ENCODE peak calls at places on chromosomes 3 and 15, in ten cellular contexts. One of them, this sample, is unnamed.
A peak's percentile ranks its signal among the peaks of the same experiment; 100 is the strongest.

GRCh38 chr15:64912379-64912778 is 677 bp downstream of the ANKDD1A start:
- DNase-seq in bronchial epithelial cell: no peak
- DNase-seq in body of pancreas: no peak
- DNase-seq in GM23338: no peak
- DNase-seq in mammary epithelial cell: no peak
- DNase-seq in IMR-90: no peak
- DNase-seq in PC-9: no peak
- DNase-seq in hepatocyte: no peak
- DNase-seq in SK-N-SH: peak; percentile 49
- DNase-seq in heart right ventricle: no peak
- DNase-seq in this sample: no peak

GRCh38 chr3:38157117-38157516 is 8.2 kb upstream of the OXSR1 start:
- DNase-seq in PC-9: no peak
- DNase-seq in mammary epithelial cell: no peak
- DNase-seq in body of pancreas: no peak
- DNase-seq in IMR-90: no peak
- DNase-seq in bronchial epithelial cell: no peak
- DNase-seq in heart right ventricle: no peak
- DNase-seq in GM23338: no peak
- DNase-seq in hepatocyte: no peak
- DNase-seq in SK-N-SH: no peak
- DNase-seq in this sample: no peak

GRCh38 chr3:70990190-70990589 is 593.3 kb downstream of the FOXP1 start:
- DNase-seq in heart right ventricle: no peak
- DNase-seq in SK-N-SH: no peak
- DNase-seq in mammary epithelial cell: no peak
- DNase-seq in GM23338: no peak
- DNase-seq in hepatocyte: no peak
- DNase-seq in IMR-90: no peak
- DNase-seq in PC-9: no peak
- DNase-seq in bronchial epithelial cell: no peak
- DNase-seq in body of pancreas: no peak
- DNase-seq in this sample: no peak

GRCh38 chr15:65374831-65375401 is 2.9 kb downstream of the IGDCC3 start:
- DNase-seq in PC-9: peak; percentile 39
- DNase-seq in GM23338: no peak
- DNase-seq in mammary epithelial cell: no peak
- DNase-seq in heart right ventricle: no peak
- DNase-seq in IMR-90: peak; percentile 31
- DNase-seq in SK-N-SH: no peak
- DNase-seq in body of pancreas: no peak
- DNase-seq in bronchial epithelial cell: no peak
- DNase-seq in hepatocyte: no peak
- DNase-seq in this sample: no peak

GRCh38 chr3:167396075-167396474 is 16.0 kb upstream of the ZBBX start:
- DNase-seq in mammary epithelial cell: no peak
- DNase-seq in body of pancreas: no peak
- DNase-seq in hepatocyte: no peak
- DNase-seq in SK-N-SH: no peak
- DNase-seq in IMR-90: no peak
- DNase-seq in heart right ventricle: no peak
- DNase-seq in PC-9: no peak
- DNase-seq in bronchial epithelial cell: no peak
- DNase-seq in GM23338: peak; percentile 34
- DNase-seq in this sample: no peak

GRCh38 chr3:62597481-62597880 is 224.1 kb upstream of the FEZF2 start:
- DNase-seq in heart right ventricle: no peak
- DNase-seq in mammary epithelial cell: no peak
- DNase-seq in bronchial epithelial cell: no peak
- DNase-seq in hepatocyte: no peak
- DNase-seq in PC-9: no peak
- DNase-seq in SK-N-SH: no peak
- DNase-seq in GM23338: no peak
- DNase-seq in body of pancreas: no peak
- DNase-seq in IMR-90: no peak
- DNase-seq in this sample: no peak

GRCh38 chr3:170709046-170709445 is 123.2 kb upstream of the SLC7A14 start:
- DNase-seq in mammary epithelial cell: peak; percentile 61
- DNase-seq in body of pancreas: peak; percentile 10
- DNase-seq in IMR-90: peak; percentile 96
- DNase-seq in heart right ventricle: no peak
- DNase-seq in SK-N-SH: no peak
- DNase-seq in hepatocyte: peak; percentile 14
- DNase-seq in bronchial epithelial cell: peak; percentile 81
- DNase-seq in GM23338: no peak
- DNase-seq in PC-9: no peak
- DNase-seq in this sample: peak; percentile 85

GRCh38 chr3:149581681-149582349 is 76.0 kb downstream of the WWTR1 start:
- DNase-seq in GM23338: no peak
- DNase-seq in bronchial epithelial cell: peak; percentile 94
- DNase-seq in PC-9: peak; percentile 97
- DNase-seq in SK-N-SH: no peak
- DNase-seq in mammary epithelial cell: peak; percentile 98
- DNase-seq in hepatocyte: peak; percentile 57
- DNase-seq in body of pancreas: peak; percentile 27
- DNase-seq in IMR-90: peak; percentile 89
- DNase-seq in heart right ventricle: no peak
- DNase-seq in this sample: peak; percentile 46

GRCh38 chr3:111904376-111905241 is 45.5 kb downstream of the PHLDB2 start:
- DNase-seq in IMR-90: peak; percentile 92
- DNase-seq in hepatocyte: peak; percentile 26
- DNase-seq in SK-N-SH: no peak
- DNase-seq in bronchial epithelial cell: peak; percentile 99
- DNase-seq in mammary epithelial cell: peak; percentile 89
- DNase-seq in body of pancreas: no peak
- DNase-seq in GM23338: no peak
- DNase-seq in heart right ventricle: no peak
- DNase-seq in PC-9: peak; percentile 99
- DNase-seq in this sample: peak; percentile 94

GRCh38 chr3:41296556-41296955 is 97.3 kb downstream of the CTNNB1 start:
- DNase-seq in IMR-90: no peak
- DNase-seq in heart right ventricle: no peak
- DNase-seq in PC-9: no peak
- DNase-seq in mammary epithelial cell: no peak
- DNase-seq in GM23338: no peak
- DNase-seq in body of pancreas: no peak
- DNase-seq in bronchial epithelial cell: no peak
- DNase-seq in hepatocyte: no peak
- DNase-seq in SK-N-SH: no peak
- DNase-seq in this sample: no peak

GRCh38 chr15:81880833-81881232 is 165.0 kb downstream of the MEX3B start:
- DNase-seq in mammary epithelial cell: peak; percentile 6
- DNase-seq in bronchial epithelial cell: no peak
- DNase-seq in GM23338: no peak
- DNase-seq in PC-9: no peak
- DNase-seq in IMR-90: peak; percentile 65
- DNase-seq in SK-N-SH: no peak
- DNase-seq in body of pancreas: no peak
- DNase-seq in hepatocyte: no peak
- DNase-seq in heart right ventricle: no peak
- DNase-seq in this sample: no peak

GRCh38 chr3:103991461-103992115 is 1375.1 kb upstream of the ALCAM start:
- DNase-seq in heart right ventricle: no peak
- DNase-seq in body of pancreas: no peak
- DNase-seq in bronchial epithelial cell: peak; percentile 16
- DNase-seq in hepatocyte: no peak
- DNase-seq in IMR-90: no peak
- DNase-seq in mammary epithelial cell: no peak
- DNase-seq in PC-9: no peak
- DNase-seq in SK-N-SH: no peak
- DNase-seq in GM23338: peak; percentile 75
- DNase-seq in this sample: no peak
- TF ChIP-seq CTCF in heart right ventricle: no peak
- TF ChIP-seq CTCF in body of pancreas: no peak
- TF ChIP-seq CTCF in bronchial epithelial cell: peak; percentile 55
- TF ChIP-seq CTCF in hepatocyte: peak; percentile 34
- TF ChIP-seq CTCF in IMR-90: peak; percentile 31
- TF ChIP-seq CTCF in mammary epithelial cell: peak; percentile 65
- TF ChIP-seq CTCF in PC-9: peak; percentile 75
- TF ChIP-seq CTCF in SK-N-SH: peak; percentile 66
- TF ChIP-seq CTCF in GM23338: peak; percentile 96
- TF ChIP-seq CTCF in this sample: no peak

GRCh38 chr3:65975031-65975430 is 63.7 kb downstream of the MAGI1 start:
- DNase-seq in IMR-90: no peak
- DNase-seq in mammary epithelial cell: no peak
- DNase-seq in SK-N-SH: no peak
- DNase-seq in PC-9: no peak
- DNase-seq in GM23338: no peak
- DNase-seq in heart right ventricle: no peak
- DNase-seq in body of pancreas: no peak
- DNase-seq in hepatocyte: no peak
- DNase-seq in bronchial epithelial cell: no peak
- DNase-seq in this sample: no peak

GRCh38 chr3:65978116-65978515 is 60.6 kb downstream of the MAGI1 start:
- DNase-seq in bronchial epithelial cell: no peak
- DNase-seq in PC-9: no peak
- DNase-seq in heart right ventricle: no peak
- DNase-seq in SK-N-SH: no peak
- DNase-seq in hepatocyte: no peak
- DNase-seq in GM23338: no peak
- DNase-seq in mammary epithelial cell: no peak
- DNase-seq in IMR-90: no peak
- DNase-seq in body of pancreas: no peak
- DNase-seq in this sample: no peak

GRCh38 chr3:65971281-65972252 is 67.2 kb downstream of the MAGI1 start:
- DNase-seq in IMR-90: no peak
- DNase-seq in body of pancreas: no peak
- DNase-seq in hepatocyte: peak; percentile 34
- DNase-seq in SK-N-SH: no peak
- DNase-seq in bronchial epithelial cell: no peak
- DNase-seq in heart right ventricle: no peak
- DNase-seq in GM23338: no peak
- DNase-seq in mammary epithelial cell: no peak
- DNase-seq in PC-9: no peak
- DNase-seq in this sample: no peak

GRCh38 chr3:65972765-65973164 is 66.0 kb downstream of the MAGI1 start:
- DNase-seq in mammary epithelial cell: no peak
- DNase-seq in heart right ventricle: no peak
- DNase-seq in PC-9: no peak
- DNase-seq in hepatocyte: no peak
- DNase-seq in SK-N-SH: no peak
- DNase-seq in IMR-90: no peak
- DNase-seq in bronchial epithelial cell: no peak
- DNase-seq in GM23338: peak; percentile 45
- DNase-seq in body of pancreas: no peak
- DNase-seq in this sample: no peak

DNA sequence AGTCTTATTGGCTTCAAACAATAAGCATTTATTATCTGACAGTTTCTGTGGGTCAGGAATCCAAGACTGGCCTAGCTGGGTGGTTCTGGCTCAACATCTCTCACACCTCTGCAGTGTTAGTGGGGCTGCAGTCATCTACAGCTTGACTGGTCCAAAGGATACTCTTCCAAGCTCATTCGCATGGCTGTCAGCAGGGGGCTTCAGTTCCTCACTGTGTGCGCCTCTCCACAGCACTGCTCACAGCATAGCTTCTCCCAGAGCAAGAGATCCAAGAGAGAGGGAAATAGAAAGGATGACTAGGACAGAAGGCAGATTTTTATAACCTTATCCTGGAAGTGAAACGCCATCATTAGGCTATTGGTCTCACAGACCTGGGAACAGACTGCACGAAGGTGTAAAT is 64.2 kb downstream of the MAGI1 start:
- DNase-seq in heart right ventricle: no peak
- DNase-seq in mammary epithelial cell: no peak
- DNase-seq in hepatocyte: no peak
- DNase-seq in body of pancreas: no peak
- DNase-seq in PC-9: no peak
- DNase-seq in GM23338: peak; percentile 59
- DNase-seq in IMR-90: no peak
- DNase-seq in bronchial epithelial cell: no peak
- DNase-seq in SK-N-SH: no peak
- DNase-seq in this sample: no peak
- H3K4me3 ChIP-seq in heart right ventricle: no peak overlapping the region
- H3K4me3 ChIP-seq in mammary epithelial cell: no peak overlapping the region
- H3K4me3 ChIP-seq in hepatocyte: no peak overlapping the region
- H3K4me3 ChIP-seq in body of pancreas: no peak overlapping the region
- H3K4me3 ChIP-seq in PC-9: no peak overlapping the region
- H3K4me3 ChIP-seq in GM23338: no peak overlapping the region
- H3K4me3 ChIP-seq in IMR-90: no peak overlapping the region
- H3K4me3 ChIP-seq in bronchial epithelial cell: no peak overlapping the region
- H3K4me3 ChIP-seq in SK-N-SH: no peak overlapping the region
- H3K4me3 ChIP-seq in this sample: no peak overlapping the region

DNA sequence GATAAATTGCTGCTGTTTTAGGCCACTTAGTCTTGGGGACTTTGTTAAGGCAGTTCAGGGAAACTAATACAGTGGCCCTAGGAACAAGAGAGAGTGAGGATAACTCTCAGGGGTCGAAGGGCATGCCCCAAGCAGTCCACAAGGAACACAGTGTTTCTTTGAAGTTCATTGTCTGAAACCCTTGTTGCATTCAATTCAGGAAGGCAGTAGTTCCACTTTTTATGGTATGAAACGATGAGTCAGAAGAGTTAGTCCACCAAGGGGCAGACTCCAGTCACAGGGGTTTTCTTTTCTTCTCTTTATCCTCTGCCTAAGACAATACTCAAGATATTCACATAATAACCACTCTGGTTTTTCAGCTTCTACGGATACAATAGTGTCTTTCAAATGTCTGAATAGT is 23.8 kb upstream of the TICRR start:
- DNase-seq in bronchial epithelial cell: peak; percentile 34
- DNase-seq in IMR-90: no peak
- DNase-seq in SK-N-SH: no peak
- DNase-seq in heart right ventricle: no peak
- DNase-seq in PC-9: peak; percentile 51
- DNase-seq in mammary epithelial cell: peak; percentile 71
- DNase-seq in body of pancreas: no peak
- DNase-seq in GM23338: no peak
- DNase-seq in hepatocyte: no peak
- DNase-seq in this sample: no peak
- H3K36me3 ChIP-seq in bronchial epithelial cell: no peaks in the 10 kb centered on the region
- H3K36me3 ChIP-seq in IMR-90: no peaks in the 10 kb centered on the region
- H3K36me3 ChIP-seq in SK-N-SH: no peaks in the 10 kb centered on the region
- H3K36me3 ChIP-seq in heart right ventricle: no peaks in the 10 kb centered on the region
- H3K36me3 ChIP-seq in PC-9: no peaks in the 10 kb centered on the region
- H3K36me3 ChIP-seq in mammary epithelial cell: no peaks in the 10 kb centered on the region
- H3K36me3 ChIP-seq in body of pancreas: no peaks in the 10 kb centered on the region
- H3K36me3 ChIP-seq in GM23338: no peaks in the 10 kb centered on the region
- H3K36me3 ChIP-seq in hepatocyte: no peaks in the 10 kb centered on the region
- H3K36me3 ChIP-seq in this sample: no peaks in the 10 kb centered on the region

DNA sequence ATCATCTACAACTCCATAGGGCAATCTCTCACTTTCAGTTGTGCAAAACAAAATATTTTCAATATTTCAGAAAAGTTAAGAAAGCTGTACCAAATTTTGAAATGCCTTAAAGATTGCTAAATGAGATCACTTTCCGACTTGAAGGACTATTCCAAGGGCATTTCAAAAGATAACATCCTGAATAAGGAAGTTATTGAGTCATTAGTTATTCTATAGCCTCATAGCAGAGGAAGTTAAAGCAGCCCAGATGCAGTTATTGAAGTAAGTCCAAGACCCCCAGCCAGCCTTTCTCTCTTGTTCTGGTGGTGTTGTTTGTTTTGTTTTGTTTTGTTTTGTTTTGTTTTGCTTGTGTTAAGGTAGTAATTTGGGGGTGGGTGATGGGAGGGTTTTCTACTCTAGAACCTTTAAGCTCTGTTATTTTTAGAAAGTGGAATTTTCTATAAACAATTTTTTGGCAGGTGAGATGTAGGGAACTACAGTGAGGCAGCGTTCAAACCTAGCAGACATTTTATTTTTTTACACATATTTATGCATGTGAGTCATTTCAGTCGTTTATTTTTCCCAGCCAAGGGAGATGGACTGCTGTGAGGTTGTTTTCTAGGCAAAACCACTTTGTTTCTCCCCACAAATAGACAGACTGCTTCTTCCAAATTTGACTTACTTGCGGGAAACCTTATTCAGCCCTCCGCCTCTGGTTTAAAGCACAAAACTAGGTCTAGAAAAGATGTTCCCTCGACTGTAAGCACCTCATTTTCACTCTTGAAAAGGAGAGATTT is 216.3 kb upstream of the ARPP21 start:
- DNase-seq in body of pancreas: no peak
- DNase-seq in heart right ventricle: no peak
- DNase-seq in IMR-90: no peak
- DNase-seq in PC-9: no peak
- DNase-seq in mammary epithelial cell: no peak
- DNase-seq in GM23338: no peak
- DNase-seq in hepatocyte: no peak
- DNase-seq in SK-N-SH: no peak
- DNase-seq in bronchial epithelial cell: no peak
- DNase-seq in this sample: no peak
- TF ChIP-seq CTCF in body of pancreas: no peak
- TF ChIP-seq CTCF in heart right ventricle: no peak
- TF ChIP-seq CTCF in IMR-90: no peak
- TF ChIP-seq CTCF in PC-9: no peak
- TF ChIP-seq CTCF in mammary epithelial cell: no peak
- TF ChIP-seq CTCF in GM23338: no peak
- TF ChIP-seq CTCF in hepatocyte: no peak
- TF ChIP-seq CTCF in SK-N-SH: no peak
- TF ChIP-seq CTCF in bronchial epithelial cell: no peak
- TF ChIP-seq CTCF in this sample: no peak

This sample was measured in BJ.